ENCODE peak calls at places on chromosomes 6 and 20, in seven cellular contexts. Z, O, V, H, N, Y and M are unnamed samples.
A peak's percentile ranks its signal among the peaks of the same experiment; 100 is the strongest.

GRCh38 chr20:14498809-14499208 is 161.4 kb upstream of the FLRT3 start:
- DNase-seq in Z (no peak), O (no peak), V (no peak), H (no peak), N (no peak), Y (peak; percentile 9), M (no peak)

GRCh38 chr20:32761831-32762753 is at the start of gene DNMT3B:
- DNase-seq in Z (peak; percentile 55), O (peak; percentile 79), V (peak; percentile 41), H (peak; percentile 78), N (peak; percentile 83), Y (peak; percentile 91), M (no peak)

GRCh38 chr6:15946701-15947390 is 182.0 kb upstream of the MYLIP start:
- DNase-seq in Z (no peak), O (no peak), V (no peak), H (no peak), N (no peak), Y (no peak), M (no peak)

GRCh38 chr6:121823437-121823851 is 388.0 kb downstream of the GJA1 start:
- DNase-seq in Z (peak; percentile 87), O (peak; percentile 89), V (no peak), H (peak; percentile 56), N (no peak), Y (peak; percentile 24), M (no peak)

GRCh38 chr6:10951675-10952282 is 64.9 kb downstream of the SYCP2L start:
- DNase-seq in Z (peak; percentile 68), O (peak; percentile 74), V (no peak), H (peak; percentile 78), N (no peak), Y (peak; percentile 26), M (no peak)

GRCh38 chr20:46324379-46324778 is 16.1 kb upstream of the CDH22 start:
- DNase-seq in Z (no peak), O (no peak), V (no peak), H (no peak), N (no peak), Y (no peak), M (no peak)

GRCh38 chr6:76230711-76231110 is 158.2 kb upstream of the IMPG1 start:
- DNase-seq in Z (no peak), O (no peak), V (peak; percentile 29), H (no peak), N (no peak), Y (no peak), M (no peak)

GRCh38 chr20:18728165-18728866 is 85.3 kb upstream of the SCP2D1 start:
- DNase-seq in Z (no peak), O (no peak), V (no peak), H (no peak), N (no peak), Y (no peak), M (no peak)

GRCh38 chr6:35142578-35142977 is 1.4 kb upstream of the TCP11 start:
- DNase-seq in Z (peak; percentile 18), O (no peak), V (no peak), H (peak; percentile 48), N (no peak), Y (no peak), M (no peak)

GRCh38 chr6:93419304-93420162 is at the start of gene EPHA7:
- DNase-seq in Z (peak; percentile 79), O (peak; percentile 89), V (no peak), H (peak; percentile 94), N (peak; percentile 90), Y (peak; percentile 97), M (no peak)

GRCh38 chr6:93418448-93419303 is 683 bp downstream of the EPHA7 start:
- DNase-seq in Z (peak; percentile 27), O (peak; percentile 51), V (no peak), H (peak; percentile 29), N (peak; percentile 21), Y (peak; percentile 78), M (no peak)

GRCh38 chr6:93417421-93417996 is 1.9 kb downstream of the EPHA7 start:
- DNase-seq in Z (peak; percentile 20), O (peak; percentile 27), V (no peak), H (peak; percentile 15), N (no peak), Y (peak; percentile 42), M (no peak)

GRCh38 chr6:93416575-93417420 is 2.6 kb downstream of the EPHA7 start:
- DNase-seq in Z (peak; percentile 6), O (peak; percentile 32), V (no peak), H (no peak), N (peak; percentile 23), Y (peak; percentile 58), M (no peak)

GRCh38 chr6:93418113-93418447 is 1.3 kb downstream of the EPHA7 start:
- DNase-seq in Z (no peak), O (no peak), V (no peak), H (no peak), N (no peak), Y (no peak), M (no peak)
- H3K9ac ChIP-seq in Z (peak overlapping the region; percentile 8), O (no peak overlapping the region), V (no peak overlapping the region), H (no peak overlapping the region), N (no peak overlapping the region), Y (peak overlapping the region; percentile 78), M (no peak overlapping the region)

DNA sequence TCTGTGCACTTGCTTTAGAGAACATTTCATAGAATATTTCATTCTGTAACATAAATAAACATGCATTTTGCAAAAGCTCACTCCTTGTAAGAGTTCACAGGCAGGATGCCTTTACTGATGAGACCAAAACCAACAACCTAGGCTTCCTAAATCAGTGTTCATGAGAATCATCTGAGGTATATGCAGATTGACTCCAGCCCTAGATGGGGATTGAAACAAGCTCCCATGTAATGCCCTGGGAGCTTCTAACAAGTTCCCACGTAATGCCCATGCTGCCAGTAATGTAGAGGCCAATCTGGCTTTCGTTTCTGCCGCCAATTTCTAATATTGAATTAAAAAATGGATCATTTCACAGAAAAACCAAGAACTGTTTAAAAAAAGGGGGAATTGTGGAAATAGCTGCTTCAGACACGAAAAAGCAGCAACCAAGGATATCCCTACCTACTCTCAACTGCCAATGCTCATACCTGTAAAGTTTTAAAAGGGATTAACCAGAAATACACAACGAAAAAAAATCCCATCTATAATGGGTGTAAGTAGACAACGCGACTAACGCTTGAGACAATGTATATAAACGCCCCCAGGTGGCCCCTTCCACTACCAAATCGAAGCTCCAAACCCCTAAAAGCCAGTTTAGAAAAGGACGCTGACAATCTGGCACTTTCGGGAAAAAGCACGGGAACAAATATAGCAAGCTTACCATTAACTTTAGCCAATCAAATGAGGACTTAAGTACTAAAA is 94.7 kb upstream of the BTN3A2 start:
- DNase-seq in Z (no peak), O (no peak), V (no peak), H (no peak), N (no peak), Y (no peak), M (no peak)
- H3K9ac ChIP-seq in Z (peak overlapping the region; percentile 88), O (no peak overlapping the region), V (no peak overlapping the region), H (peak overlapping the region; percentile 2), N (peak overlapping the region; percentile 31), Y (no peak overlapping the region), M (peak overlapping the region; percentile 81)

GRCh38 chr6:37513576-37513975 is 13.9 kb upstream of the CCDC167 start:
- DNase-seq in Z (no peak), O (no peak), V (no peak), H (no peak), N (no peak), Y (no peak), M (no peak)

GRCh38 chr6:37512400-37512958 is 12.8 kb upstream of the CCDC167 start:
- DNase-seq in Z (no peak), O (no peak), V (no peak), H (no peak), N (no peak), Y (no peak), M (no peak)

GRCh38 chr6:37514377-37514776 is 14.7 kb upstream of the CCDC167 start:
- DNase-seq in Z (peak; percentile 44), O (peak; percentile 64), V (no peak), H (no peak), N (no peak), Y (no peak), M (peak; percentile 36)

GRCh38 chr6:37513155-37513554 is 13.5 kb upstream of the CCDC167 start:
- DNase-seq in Z (no peak), O (no peak), V (no peak), H (no peak), N (no peak), Y (no peak), M (no peak)

GRCh38 chr6:37511910-37512399 is 12.3 kb upstream of the CCDC167 start:
- DNase-seq in Z (no peak), O (no peak), V (no peak), H (no peak), N (no peak), Y (no peak), M (no peak)
- H3K9ac ChIP-seq in Z (no peak overlapping the region), O (no peak overlapping the region), V (no peak overlapping the region), H (no peak overlapping the region), N (no peak overlapping the region), Y (peak overlapping the region; percentile 15), M (no peak overlapping the region)

DNA sequence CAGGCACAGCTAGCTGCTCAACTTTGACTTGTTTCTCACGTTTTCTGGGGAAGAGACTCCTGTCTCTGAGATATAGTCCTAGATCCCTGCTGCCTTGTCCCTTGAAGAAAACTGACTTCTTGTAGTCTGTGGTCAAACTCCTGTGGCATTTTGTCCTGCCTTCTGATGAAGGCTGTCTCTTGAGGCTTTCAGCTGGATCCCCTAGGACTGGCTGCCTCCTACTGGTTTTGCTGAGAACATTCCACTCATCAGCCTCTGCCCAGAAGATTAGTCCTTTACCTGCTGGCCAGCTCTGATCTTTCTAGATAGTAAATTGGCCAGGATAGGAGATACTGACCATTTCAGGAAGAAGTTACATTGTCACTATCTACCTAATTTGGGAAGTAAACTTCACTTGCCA is 71.9 kb upstream of the CNR1 start:
- DNase-seq in Z (no peak), O (peak; percentile 4), V (peak; percentile 13), H (no peak), N (peak; percentile 20), Y (no peak), M (no peak)
- H3K9ac ChIP-seq in Z (no peak overlapping the region), O (no peak overlapping the region), V (no peak overlapping the region), H (no peak overlapping the region), N (no peak overlapping the region), Y (no peak overlapping the region), M (no peak overlapping the region)

DNA sequence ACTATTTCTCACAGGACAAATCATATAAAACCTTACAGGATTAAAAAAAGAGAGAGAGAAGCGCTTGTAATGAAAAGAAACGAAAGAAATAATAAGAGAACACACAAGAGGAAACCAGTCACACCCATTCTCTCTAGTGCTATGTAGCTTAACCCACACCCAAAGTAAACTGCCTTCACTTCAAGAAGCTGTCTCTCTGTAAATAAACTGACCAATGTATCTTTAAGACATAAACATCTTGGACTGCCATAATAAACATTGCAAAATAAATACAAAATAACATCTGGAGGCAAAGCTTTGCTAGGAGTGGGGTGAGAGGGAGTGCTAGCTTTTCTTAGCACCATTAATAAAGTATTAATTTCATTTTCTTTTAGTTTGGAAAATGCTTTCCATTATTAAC is 61.6 kb upstream of the RNF146 start:
- DNase-seq in Z (no peak), O (no peak), V (no peak), H (no peak), N (no peak), Y (no peak), M (no peak)
- H3K9ac ChIP-seq in Z (no peak overlapping the region), O (no peak overlapping the region), V (no peak overlapping the region), H (no peak overlapping the region), N (no peak overlapping the region), Y (no peak overlapping the region), M (no peak overlapping the region)